ENCODE peak calls at places on chromosomes 3 and 15, in four cellular contexts. T, O, I and J are unnamed samples.

GRCh38 chr3:146542179-146542578 is 2.2 kb downstream of the PLSCR1 start:
- ATAC-seq in T (no peak), O (no peak), I (no peak), J (no peak)

GRCh38 chr15:68365140-68365745 is 66.7 kb downstream of the ITGA11 start:
- ATAC-seq in T (peak), O (no peak), I (no peak), J (peak)

GRCh38 chr3:16476636-16477035 is 36.9 kb downstream of the RFTN1 start:
- ATAC-seq in T (no peak), O (peak), I (peak), J (no peak)

GRCh38 chr3:184305577-184305976 is 6.5 kb downstream of the PSMD2 start:
- ATAC-seq in T (no peak), O (peak), I (peak), J (no peak)

GRCh38 chr15:82809308-82810060 is at the start of gene WHAMM:
- ATAC-seq in T (peak), O (peak), I (peak), J (peak)

GRCh38 chr15:61671736-61672135 is 388.5 kb downstream of the VPS13C start:
- ATAC-seq in T (peak), O (no peak), I (no peak), J (no peak)

GRCh38 chr3:160773722-160774121 is 17.7 kb downstream of the PPM1L start:
- ATAC-seq in T (no peak), O (peak), I (no peak), J (no peak)

GRCh38 chr3:133926736-133927542 is 31.3 kb upstream of the RAB6B start:
- ATAC-seq in T (peak), O (peak), I (no peak), J (peak)

GRCh38 chr3:13294442-13295351 is 125.4 kb downstream of the NUP210 start:
- ATAC-seq in T (no peak), O (no peak), I (no peak), J (no peak)